ENCODE peak calls at places on chromosomes 6 and 20, in eight cellular contexts. L is stimulated activated CD4-positive, alpha-beta T cell treated with anti-CD3 and anti-CD28 coated beads, Interleukin-1b, Interleukin-23, amount 100 ng/mL, for 24 hours; U is mammary epithelial cell; J is tibial artery; I is neural crest cell; R is GM23248; Q is epithelial cell of esophagus; O is heart left ventricle. Y is an unnamed sample.

GRCh38 chr20:62364911-62365736 is 2.0 kb downstream of the LAMA5 start:
- DNase-seq in L (no peak), U (no peak), J (peak; percentile 76), I (no peak), R (no peak), Q (no peak), O (peak; percentile 86), Y (no peak)

GRCh38 chr6:163335671-163336545 is 78.6 kb upstream of the QKI start:
- DNase-seq in L (no peak), U (no peak), J (peak; percentile 68), I (no peak), R (peak; percentile 6), Q (no peak), O (peak; percentile 95), Y (no peak)

GRCh38 chr20:15146948-15147347 is 809.5 kb upstream of the FLRT3 start:
- DNase-seq in L (no peak), U (no peak), J (no peak), I (no peak), R (no peak), Q (no peak), O (no peak), Y (no peak)

GRCh38 chr6:133705071-133705470 is 183.8 kb upstream of the TCF21 start:
- DNase-seq in L (no peak), U (peak; percentile 18), J (no peak), I (no peak), R (peak; percentile 87), Q (peak; percentile 65), O (no peak), Y (no peak)

GRCh38 chr6:33170176-33171095 is 21.8 kb downstream of the COL11A2 start:
- DNase-seq in L (no peak), U (no peak), J (no peak), I (no peak), R (peak; percentile 14), Q (no peak), O (no peak), Y (no peak)

GRCh38 chr6:43622541-43622940 is 6.5 kb downstream of the GTPBP2 start:
- DNase-seq in L (no peak), U (no peak), J (no peak), I (no peak), R (no peak), Q (no peak), O (no peak), Y (no peak)

GRCh38 chr20:17969276-17969883 is 562 bp downstream of the MGME1 start:
- DNase-seq in L (no peak), U (peak; percentile 56), J (peak; percentile 35), I (no peak), R (peak; percentile 66), Q (peak; percentile 66), O (peak; percentile 41), Y (no peak)

GRCh38 chr6:2738373-2738979 is 12.2 kb downstream of the MYLK4 start:
- DNase-seq in L (no peak), U (peak; percentile 37), J (peak; percentile 27), I (peak; percentile 57), R (peak; percentile 71), Q (peak; percentile 64), O (no peak), Y (no peak)

GRCh38 chr20:45510242-45510862 is 5.1 kb downstream of the SPINT3 start:
- DNase-seq in L (no peak), U (peak; percentile 86), J (no peak), I (no peak), R (no peak), Q (peak; percentile 50), O (no peak), Y (no peak)

Y was measured in mesothelial cell of epicardium.